ENCODE peak calls at places on chromosomes 5 and 9, in five cellular contexts. F is epithelial cell of prostate, Y is astrocyte of the spinal cord, A is HCT116, E is fibroblast of pulmonary artery. I is an unnamed sample.

GRCh38 chr9:73137914-73138313 is 13.8 kb upstream of the ANXA1 start:
- DNase-seq in F (no peak), Y (no peak), A (no peak), E (no peak), I (peak)

GRCh38 chr5:176397736-176398420 is 9.3 kb downstream of the HIGD2A start:
- DNase-seq in F (no peak), Y (no peak), A (no peak), E (no peak), I (no peak)

GRCh38 chr5:133357758-133358157 is 254.6 kb downstream of the FSTL4 start:
- DNase-seq in F (no peak), Y (no peak), A (no peak), E (no peak), I (no peak)

GRCh38 chr9:19409406-19410194 is 791 bp downstream of the ACER2 start:
- DNase-seq in F (no peak), Y (no peak), A (peak), E (peak), I (no peak)

GRCh38 chr5:41193462-41194166 is 19.7 kb downstream of the C6 start:
- DNase-seq in F (no peak), Y (peak), A (no peak), E (peak), I (peak)

GRCh38 chr9:114259800-114260523 is 62.9 kb upstream of the ORM1 start:
- DNase-seq in F (no peak), Y (no peak), A (no peak), E (no peak), I (no peak)

GRCh38 chr5:120735076-120735475 is 271.0 kb downstream of the PRR16 start:
- DNase-seq in F (no peak), Y (no peak), A (no peak), E (no peak), I (peak)

GRCh38 chr5:8376478-8376877 is 507.5 kb downstream of the MTRR start:
- DNase-seq in F (no peak), Y (no peak), A (no peak), E (no peak), I (no peak)

GRCh38 chr5:139395844-139396640 is 1.1 kb upstream of the PROB1 start:
- DNase-seq in F (no peak), Y (no peak), A (no peak), E (no peak), I (no peak)

GRCh38 chr9:88933607-88934379 is 57.5 kb upstream of the S1PR3 start:
- DNase-seq in F (no peak), Y (no peak), A (no peak), E (no peak), I (no peak)

GRCh38 chr5:135239461-135240282 is 159.4 kb downstream of the MACROH2A1 start:
- DNase-seq in F (no peak), Y (peak), A (no peak), E (no peak), I (peak)

GRCh38 chr9:134434896-134435506 is 108.7 kb downstream of the RXRA start:
- DNase-seq in F (peak), Y (peak), A (no peak), E (peak), I (peak)

GRCh38 chr9:112997236-112997941 is 14.6 kb downstream of the ZNF883 start:
- DNase-seq in F (no peak), Y (peak), A (no peak), E (no peak), I (no peak)

GRCh38 chr9:110081395-110081794 is 126.6 kb downstream of the C9orf152 start:
- DNase-seq in F (no peak), Y (peak), A (no peak), E (peak), I (peak)

GRCh38 chr5:107447587-107447986 is 223.2 kb downstream of the EFNA5 start:
- DNase-seq in F (no peak), Y (no peak), A (no peak), E (no peak), I (no peak)

GRCh38 chr9:132160802-132161742 is 786 bp upstream of the NTNG2 start:
- DNase-seq in F (no peak), Y (peak), A (no peak), E (peak), I (peak)

GRCh38 chr5:109049565-109049964 is 301.9 kb downstream of the FER start:
- DNase-seq in F (no peak), Y (no peak), A (no peak), E (no peak), I (no peak)

I was measured in choroid plexus epithelial cell.